ENCODE peak calls at places on chromosomes 3 and 15, in seven cellular contexts. One of them, this sample, is unnamed.
A peak's percentile ranks its signal among the peaks of the same experiment; 100 is the strongest.

GRCh38 chr15:65377105-65377975 is 462 bp downstream of the IGDCC3 start:
- DNase-seq in stimulated activated CD4-positive, alpha-beta T cell treated with anti-CD3 and anti-CD28 coated beads, TNF-alpha, amount 100 ng/mL, for 24 hours: no peak
- DNase-seq in AML-193: no peak
- DNase-seq in breast epithelium: no peak
- DNase-seq in activated T-helper 2 cell treated with anti-CD3 and anti-CD28 coated beads, Interferon-gamma antibody, Interleukin-2, Interleukin-4, amounts not matched to agents 10 μg/mL and 5 μg/mL and 100 μg/mL, durations not matched to agents 14 hours and 24 hours and 36 hours: no peak
- DNase-seq in CD4-positive, alpha-beta memory T cell: no peak
- DNase-seq in astrocyte: peak; percentile 24
- DNase-seq in this sample: no peak

GRCh38 chr3:55678521-55679216 is 191.6 kb upstream of the WNT5A start:
- DNase-seq in stimulated activated CD4-positive, alpha-beta T cell treated with anti-CD3 and anti-CD28 coated beads, TNF-alpha, amount 100 ng/mL, for 24 hours: no peak
- DNase-seq in AML-193: no peak
- DNase-seq in breast epithelium: no peak
- DNase-seq in activated T-helper 2 cell treated with anti-CD3 and anti-CD28 coated beads, Interferon-gamma antibody, Interleukin-2, Interleukin-4, amounts not matched to agents 10 μg/mL and 5 μg/mL and 100 μg/mL, durations not matched to agents 14 hours and 24 hours and 36 hours: no peak
- DNase-seq in CD4-positive, alpha-beta memory T cell: no peak
- DNase-seq in astrocyte: no peak
- DNase-seq in this sample: no peak

GRCh38 chr3:195880037-195880431 is 28.3 kb downstream of the TNK2 start:
- DNase-seq in stimulated activated CD4-positive, alpha-beta T cell treated with anti-CD3 and anti-CD28 coated beads, TNF-alpha, amount 100 ng/mL, for 24 hours: no peak
- DNase-seq in AML-193: no peak
- DNase-seq in breast epithelium: no peak
- DNase-seq in activated T-helper 2 cell treated with anti-CD3 and anti-CD28 coated beads, Interferon-gamma antibody, Interleukin-2, Interleukin-4, amounts not matched to agents 10 μg/mL and 5 μg/mL and 100 μg/mL, durations not matched to agents 14 hours and 24 hours and 36 hours: no peak
- DNase-seq in CD4-positive, alpha-beta memory T cell: no peak
- DNase-seq in astrocyte: no peak
- DNase-seq in this sample: no peak

GRCh38 chr3:2578560-2578959 is 479.9 kb downstream of the CNTN4 start:
- DNase-seq in stimulated activated CD4-positive, alpha-beta T cell treated with anti-CD3 and anti-CD28 coated beads, TNF-alpha, amount 100 ng/mL, for 24 hours: no peak
- DNase-seq in AML-193: no peak
- DNase-seq in breast epithelium: no peak
- DNase-seq in activated T-helper 2 cell treated with anti-CD3 and anti-CD28 coated beads, Interferon-gamma antibody, Interleukin-2, Interleukin-4, amounts not matched to agents 10 μg/mL and 5 μg/mL and 100 μg/mL, durations not matched to agents 14 hours and 24 hours and 36 hours: no peak
- DNase-seq in CD4-positive, alpha-beta memory T cell: no peak
- DNase-seq in astrocyte: no peak
- DNase-seq in this sample: no peak

GRCh38 chr3:193132247-193132646 is 108.8 kb upstream of the PLAAT1 start:
- DNase-seq in stimulated activated CD4-positive, alpha-beta T cell treated with anti-CD3 and anti-CD28 coated beads, TNF-alpha, amount 100 ng/mL, for 24 hours: no peak
- DNase-seq in AML-193: no peak
- DNase-seq in breast epithelium: no peak
- DNase-seq in activated T-helper 2 cell treated with anti-CD3 and anti-CD28 coated beads, Interferon-gamma antibody, Interleukin-2, Interleukin-4, amounts not matched to agents 10 μg/mL and 5 μg/mL and 100 μg/mL, durations not matched to agents 14 hours and 24 hours and 36 hours: no peak
- DNase-seq in CD4-positive, alpha-beta memory T cell: no peak
- DNase-seq in astrocyte: no peak
- DNase-seq in this sample: no peak

GRCh38 chr15:63870403-63871209 is 36.9 kb upstream of the HERC1 start:
- DNase-seq in stimulated activated CD4-positive, alpha-beta T cell treated with anti-CD3 and anti-CD28 coated beads, TNF-alpha, amount 100 ng/mL, for 24 hours: no peak
- DNase-seq in AML-193: peak; percentile 15
- DNase-seq in breast epithelium: no peak
- DNase-seq in activated T-helper 2 cell treated with anti-CD3 and anti-CD28 coated beads, Interferon-gamma antibody, Interleukin-2, Interleukin-4, amounts not matched to agents 10 μg/mL and 5 μg/mL and 100 μg/mL, durations not matched to agents 14 hours and 24 hours and 36 hours: no peak
- DNase-seq in CD4-positive, alpha-beta memory T cell: no peak
- DNase-seq in astrocyte: peak; percentile 75
- DNase-seq in this sample: no peak

GRCh38 chr3:28301607-28302158 is 46.8 kb upstream of the ZCWPW2 start:
- DNase-seq in stimulated activated CD4-positive, alpha-beta T cell treated with anti-CD3 and anti-CD28 coated beads, TNF-alpha, amount 100 ng/mL, for 24 hours: no peak
- DNase-seq in AML-193: no peak
- DNase-seq in breast epithelium: no peak
- DNase-seq in activated T-helper 2 cell treated with anti-CD3 and anti-CD28 coated beads, Interferon-gamma antibody, Interleukin-2, Interleukin-4, amounts not matched to agents 10 μg/mL and 5 μg/mL and 100 μg/mL, durations not matched to agents 14 hours and 24 hours and 36 hours: no peak
- DNase-seq in CD4-positive, alpha-beta memory T cell: no peak
- DNase-seq in astrocyte: no peak
- DNase-seq in this sample: no peak

GRCh38 chr15:78968114-78968513 is 23.3 kb upstream of the CTSH start:
- DNase-seq in stimulated activated CD4-positive, alpha-beta T cell treated with anti-CD3 and anti-CD28 coated beads, TNF-alpha, amount 100 ng/mL, for 24 hours: no peak
- DNase-seq in AML-193: no peak
- DNase-seq in breast epithelium: no peak
- DNase-seq in activated T-helper 2 cell treated with anti-CD3 and anti-CD28 coated beads, Interferon-gamma antibody, Interleukin-2, Interleukin-4, amounts not matched to agents 10 μg/mL and 5 μg/mL and 100 μg/mL, durations not matched to agents 14 hours and 24 hours and 36 hours: no peak
- DNase-seq in CD4-positive, alpha-beta memory T cell: no peak
- DNase-seq in astrocyte: no peak
- DNase-seq in this sample: no peak